ENCODE peak calls at places on chromosomes 7 and 10, in six cellular contexts. L, P, E, O, N and D are unnamed samples. For H3K36me3, the result is how much of the 10 kb centered on the place peaks cover.

GRCh38 chr7:19442016-19442785 is 266.6 kb downstream of the POLR1F start:
- DNase-seq in L (peak), P (no peak), E (no peak), O (peak), N (no peak), D (peak)

GRCh38 chr10:4130685-4131084 is 345.7 kb upstream of the KLF6 start:
- DNase-seq in L (peak), P (no peak), E (no peak), O (no peak), N (no peak), D (no peak)

GRCh38 chr10:62652114-62652513 is 152.4 kb upstream of the ADO start:
- DNase-seq in L (no peak), P (no peak), E (no peak), O (peak), N (no peak), D (peak)

GRCh38 chr7:110210941-110211608 is 879.9 kb upstream of the LRRN3 start:
- DNase-seq in L (no peak), P (no peak), E (no peak), O (no peak), N (no peak), D (no peak)

GRCh38 chr7:74525881-74526280 is 72.2 kb downstream of the GTF2IRD1 start:
- DNase-seq in L (peak), P (no peak), E (peak), O (no peak), N (peak), D (peak)

GRCh38 chr7:90889210-90889609 is 293.1 kb downstream of the CDK14 start:
- DNase-seq in L (no peak), P (no peak), E (no peak), O (no peak), N (no peak), D (no peak)

GRCh38 chr7:45239486-45239885 is 81.9 kb downstream of the RAMP3 start:
- DNase-seq in L (no peak), P (no peak), E (no peak), O (peak), N (no peak), D (peak)

GRCh38 chr10:13356392-13356791 is 8.3 kb upstream of the SEPHS1 start:
- DNase-seq in L (no peak), P (no peak), E (no peak), O (no peak), N (no peak), D (no peak)

GRCh38 chr10:4202936-4203335 is 417.9 kb upstream of the KLF6 start:
- DNase-seq in L (no peak), P (no peak), E (no peak), O (peak), N (no peak), D (no peak)

GRCh38 chr7:66974986-66975590 is 20.3 kb downstream of the SBDS start:
- DNase-seq in L (no peak), P (peak), E (no peak), O (no peak), N (no peak), D (no peak)

GRCh38 chr10:89352039-89352597 is 24.3 kb downstream of the IFIT3 start:
- DNase-seq in L (no peak), P (no peak), E (peak), O (peak), N (peak), D (peak)

GRCh38 chr7:44634839-44635591 is 28.6 kb downstream of the OGDH start:
- DNase-seq in L (no peak), P (no peak), E (peak), O (no peak), N (no peak), D (no peak)

GRCh38 chr10:124622158-124622557 is 122.0 kb downstream of the FAM53B start:
- DNase-seq in L (no peak), P (no peak), E (no peak), O (no peak), N (no peak), D (no peak)

GRCh38 chr7:30445770-30446169 is 32.8 kb downstream of the NOD1 start:
- DNase-seq in L (peak), P (peak), E (peak), O (peak), N (peak), D (peak)

GRCh38 chr7:39950473-39951155 is 558 bp downstream of the CDK13 start:
- DNase-seq in L (peak), P (peak), E (peak), O (peak), N (peak), D (peak)

GRCh38 chr7:113652501-113652900 is 266.3 kb downstream of the PPP1R3A start:
- DNase-seq in L (no peak), P (no peak), E (no peak), O (peak), N (no peak), D (peak)

GRCh38 chr7:18659746-18660145 is 164.2 kb downstream of the HDAC9 start:
- DNase-seq in L (no peak), P (no peak), E (no peak), O (no peak), N (no peak), D (no peak)

GRCh38 chr7:149868638-149869290 is 5.0 kb upstream of the ATP6V0E2 start:
- DNase-seq in L (peak), P (no peak), E (no peak), O (no peak), N (no peak), D (no peak)

GRCh38 chr10:80491251-80492102 is 37.4 kb downstream of the TSPAN14 start:
- DNase-seq in L (no peak), P (no peak), E (no peak), O (no peak), N (no peak), D (no peak)

GRCh38 chr7:130939285-130940095 is 205.5 kb upstream of the KLF14 start:
- DNase-seq in L (no peak), P (no peak), E (no peak), O (peak), N (no peak), D (no peak)

GRCh38 chr7:119935418-119936025 is 337.5 kb upstream of the KCND2 start:
- DNase-seq in L (peak), P (no peak), E (no peak), O (peak), N (no peak), D (peak)

GRCh38 chr7:96273716-96274115 is 48.2 kb downstream of the SLC25A13 start:
- DNase-seq in L (no peak), P (no peak), E (no peak), O (no peak), N (no peak), D (no peak)

GRCh38 chr7:100964630-100965029 is 4.7 kb upstream of the MUC12 start:
- DNase-seq in L (no peak), P (no peak), E (no peak), O (no peak), N (no peak), D (no peak)

GRCh38 chr10:29146736-29147135 is 142.1 kb upstream of the LYZL1 start:
- DNase-seq in L (no peak), P (no peak), E (no peak), O (no peak), N (no peak), D (no peak)

GRCh38 chr7:111853231-111853990 is 291.1 kb upstream of the IMMP2L start:
- DNase-seq in L (no peak), P (no peak), E (no peak), O (no peak), N (no peak), D (no peak)

GRCh38 chr10:114869500-114869899 is 47.9 kb downstream of the FHIP2A start:
- DNase-seq in L (no peak), P (no peak), E (no peak), O (peak), N (no peak), D (peak)

GRCh38 chr10:77606751-77607150 is 30.9 kb downstream of the KCNMA1 start:
- DNase-seq in L (no peak), P (peak), E (no peak), O (no peak), N (no peak), D (peak)

GRCh38 chr7:130195396-130195795 is 9.8 kb downstream of the TMEM209 start:
- DNase-seq in L (no peak), P (no peak), E (no peak), O (no peak), N (no peak), D (no peak)

GRCh38 chr7:6430271-6430940 is 17.3 kb downstream of the DAGLB start:
- DNase-seq in L (peak), P (no peak), E (no peak), O (peak), N (no peak), D (peak)
- TF ChIP-seq CTCF in L (peak), P (no peak), E (peak), O (peak), N (no peak), D (no peak)

GRCh38 chr7:104933022-104933421 is 81.0 kb upstream of the KMT2E start:
- DNase-seq in L (no peak), P (no peak), E (no peak), O (no peak), N (no peak), D (no peak)
- H3K4me3 ChIP-seq in L (no peak), P (no peak), E (no peak), O (no peak), N (no peak), D (no peak)

GRCh38 chr7:22302951-22303423 is 54.0 kb downstream of the RAPGEF5 start:
- DNase-seq in L (no peak), P (no peak), E (no peak), O (no peak), N (no peak), D (no peak)
- H3K36me3 ChIP-seq in L (half or more), P (under half), E (under half), O (under half), N (under half), D (under half)

GRCh38 chr7:68279827-68280400 is 1283.3 kb downstream of the TYW1 start:
- DNase-seq in L (no peak), P (no peak), E (no peak), O (no peak), N (no peak), D (no peak)
- TF ChIP-seq CTCF in L (no peak), P (no peak), E (no peak), O (no peak), N (no peak), D (no peak)

DNA sequence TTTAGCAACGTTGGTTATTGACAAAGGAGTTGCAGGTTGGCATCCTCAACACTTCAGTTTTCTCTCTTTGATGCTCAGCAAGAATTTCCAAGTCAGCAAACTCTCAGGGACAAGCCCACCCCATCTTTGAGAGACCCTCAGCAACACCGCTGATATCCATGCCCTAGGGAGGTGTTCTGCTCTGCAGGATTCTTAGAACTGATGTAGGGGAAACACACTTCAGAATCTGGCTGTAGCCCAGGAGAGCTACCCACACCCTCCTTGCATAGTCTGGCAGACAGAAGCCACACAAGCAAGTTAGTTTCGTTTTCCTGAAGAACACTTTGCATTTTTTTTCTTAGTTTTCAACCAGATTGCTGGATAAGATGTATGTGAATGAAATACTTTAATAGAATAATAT is 827 bp downstream of the SAMD9L start:
- DNase-seq in L (peak), P (peak), E (no peak), O (peak), N (no peak), D (peak)
- H3K4me3 ChIP-seq in L (peak), P (peak), E (no peak), O (peak), N (no peak), D (no peak)

DNA sequence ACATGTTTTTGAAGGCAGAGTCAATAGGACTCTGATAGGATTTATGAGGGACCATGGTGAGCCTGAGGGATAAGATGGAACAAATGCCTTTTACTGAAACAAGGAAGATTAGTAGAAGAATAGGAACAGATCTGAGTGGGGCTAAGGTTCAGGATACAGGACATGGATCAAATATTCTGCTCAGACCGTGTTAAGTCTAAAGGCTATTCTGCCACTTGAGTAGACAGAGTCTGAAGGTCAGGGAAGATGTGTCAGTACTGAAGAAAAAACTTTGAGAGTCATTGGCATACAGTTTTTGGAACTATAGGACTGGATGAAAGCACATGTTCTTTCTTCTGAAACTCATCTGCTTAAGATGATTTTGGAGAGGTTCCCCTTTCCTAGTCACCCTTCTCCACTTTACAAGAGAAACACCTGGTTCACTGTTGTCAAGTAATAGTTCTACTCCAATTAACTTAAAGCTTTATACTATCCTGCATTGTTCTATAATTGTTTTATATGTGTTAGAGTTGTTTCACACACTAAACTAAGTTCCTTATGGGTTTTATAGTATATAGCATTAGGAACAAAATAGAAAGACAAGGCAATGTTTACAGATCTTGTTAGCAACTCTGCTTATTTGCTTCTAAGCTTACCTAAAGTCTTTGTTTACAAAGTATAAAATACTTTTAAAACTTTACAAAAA is 43.4 kb downstream of the WASL start:
- DNase-seq in L (no peak), P (no peak), E (no peak), O (no peak), N (no peak), D (no peak)
- H3K36me3 ChIP-seq in L (under half), P (under half), E (under half), O (under half), N (under half), D (under half)

GRCh38 chr10:127577376-127577775 is 28.3 kb downstream of the NPS start:
- DNase-seq in L (no peak), P (no peak), E (no peak), O (peak), N (no peak), D (peak)
- TF ChIP-seq CTCF in L (peak), P (no peak), E (no peak), O (peak), N (no peak), D (no peak)

GRCh38 chr10:112295853-112296830 is 12.9 kb downstream of the TECTB start:
- DNase-seq in L (no peak), P (no peak), E (no peak), O (peak), N (no peak), D (no peak)
- H3K4me3 ChIP-seq in L (no peak), P (no peak), E (no peak), O (no peak), N (no peak), D (no peak)

GRCh38 chr10:100148353-100149211 is 37.2 kb downstream of the ERLIN1 start:
- DNase-seq in L (peak), P (no peak), E (no peak), O (peak), N (no peak), D (peak)

GRCh38 chr10:100155936-100156335 is 29.9 kb downstream of the ERLIN1 start:
- DNase-seq in L (no peak), P (no peak), E (no peak), O (no peak), N (no peak), D (no peak)

GRCh38 chr10:100151901-100152300 is 33.9 kb downstream of the ERLIN1 start:
- DNase-seq in L (no peak), P (no peak), E (no peak), O (no peak), N (no peak), D (no peak)

GRCh38 chr10:100157140-100157539 is 28.7 kb downstream of the ERLIN1 start:
- DNase-seq in L (no peak), P (no peak), E (no peak), O (no peak), N (no peak), D (peak)

GRCh38 chr10:100153239-100153840 is 32.5 kb downstream of the ERLIN1 start:
- DNase-seq in L (no peak), P (no peak), E (no peak), O (no peak), N (no peak), D (peak)
- H3K36me3 ChIP-seq in L (half or more), P (under half), E (under half), O (under half), N (under half), D (under half)